ENCODE peak calls at places on chromosomes 6 and 20, in seven cellular contexts. One of them, this sample, is unnamed. For H3K4me1, the result is how much of the 10 kb centered on the place peaks cover.

GRCh38 chr6:12163744-12164507 is 126.2 kb upstream of the EDN1 start:
- DNase-seq in HCT116: no peak
- DNase-seq in neural progenitor cell: no peak
- DNase-seq in CD8-positive, alpha-beta T cell: no peak
- DNase-seq in A549: no peak
- DNase-seq in adrenal gland: no peak
- DNase-seq in cardiac muscle cell: no peak
- DNase-seq in this sample: no peak

GRCh38 chr6:97129111-97129510 is 153.9 kb downstream of the MMS22L start:
- DNase-seq in HCT116: no peak
- DNase-seq in neural progenitor cell: no peak
- DNase-seq in CD8-positive, alpha-beta T cell: no peak
- DNase-seq in A549: no peak
- DNase-seq in adrenal gland: no peak
- DNase-seq in cardiac muscle cell: peak
- DNase-seq in this sample: no peak

GRCh38 chr6:132907915-132908314 is 93.5 kb downstream of the RPS12 start:
- DNase-seq in HCT116: peak
- DNase-seq in neural progenitor cell: no peak
- DNase-seq in CD8-positive, alpha-beta T cell: no peak
- DNase-seq in A549: no peak
- DNase-seq in adrenal gland: no peak
- DNase-seq in cardiac muscle cell: peak
- DNase-seq in this sample: no peak

GRCh38 chr20:31693987-31694661 is 28.5 kb downstream of the BCL2L1 start:
- DNase-seq in HCT116: no peak
- DNase-seq in neural progenitor cell: peak
- DNase-seq in CD8-positive, alpha-beta T cell: no peak
- DNase-seq in A549: no peak
- DNase-seq in adrenal gland: no peak
- DNase-seq in cardiac muscle cell: no peak
- DNase-seq in this sample: no peak

GRCh38 chr20:45592574-45593189 is 13.6 kb upstream of the WFDC8 start:
- DNase-seq in HCT116: peak
- DNase-seq in neural progenitor cell: peak
- DNase-seq in CD8-positive, alpha-beta T cell: no peak
- DNase-seq in A549: peak
- DNase-seq in adrenal gland: no peak
- DNase-seq in cardiac muscle cell: peak
- DNase-seq in this sample: no peak

GRCh38 chr20:61126369-61127195 is 125.5 kb upstream of the CDH4 start:
- DNase-seq in HCT116: no peak
- DNase-seq in neural progenitor cell: no peak
- DNase-seq in CD8-positive, alpha-beta T cell: no peak
- DNase-seq in A549: no peak
- DNase-seq in adrenal gland: no peak
- DNase-seq in cardiac muscle cell: no peak
- DNase-seq in this sample: no peak

GRCh38 chr20:25507385-25508082 is 77.8 kb downstream of the NINL start:
- DNase-seq in HCT116: no peak
- DNase-seq in neural progenitor cell: no peak
- DNase-seq in CD8-positive, alpha-beta T cell: no peak
- DNase-seq in A549: no peak
- DNase-seq in adrenal gland: no peak
- DNase-seq in cardiac muscle cell: no peak
- DNase-seq in this sample: no peak

GRCh38 chr6:89146748-89147715 is 1.2 kb downstream of the PM20D2 start:
- DNase-seq in HCT116: peak
- DNase-seq in neural progenitor cell: peak
- DNase-seq in CD8-positive, alpha-beta T cell: no peak
- DNase-seq in A549: peak
- DNase-seq in adrenal gland: peak
- DNase-seq in cardiac muscle cell: peak
- DNase-seq in this sample: no peak

GRCh38 chr6:140980265-140980887 is 1152.3 kb upstream of the GJE1 start:
- DNase-seq in HCT116: no peak
- DNase-seq in neural progenitor cell: no peak
- DNase-seq in CD8-positive, alpha-beta T cell: no peak
- DNase-seq in A549: no peak
- DNase-seq in adrenal gland: no peak
- DNase-seq in cardiac muscle cell: peak
- DNase-seq in this sample: no peak

GRCh38 chr20:7147220-7147601 is 379.7 kb downstream of the BMP2 start:
- DNase-seq in HCT116: no peak
- DNase-seq in neural progenitor cell: peak
- DNase-seq in CD8-positive, alpha-beta T cell: no peak
- DNase-seq in A549: no peak
- DNase-seq in adrenal gland: no peak
- DNase-seq in cardiac muscle cell: no peak
- DNase-seq in this sample: no peak

GRCh38 chr6:25181923-25182322 is 97.3 kb upstream of the CARMIL1 start:
- DNase-seq in HCT116: no peak
- DNase-seq in neural progenitor cell: no peak
- DNase-seq in CD8-positive, alpha-beta T cell: no peak
- DNase-seq in A549: no peak
- DNase-seq in adrenal gland: peak
- DNase-seq in cardiac muscle cell: peak
- DNase-seq in this sample: no peak

GRCh38 chr6:29792123-29793035 is 35.2 kb upstream of the HLA-G start:
- DNase-seq in HCT116: no peak
- DNase-seq in neural progenitor cell: peak
- DNase-seq in CD8-positive, alpha-beta T cell: peak
- DNase-seq in A549: peak
- DNase-seq in adrenal gland: peak
- DNase-seq in cardiac muscle cell: peak
- DNase-seq in this sample: peak

GRCh38 chr6:109455502-109456282 is at the start of gene MICAL1:
- DNase-seq in HCT116: no peak
- DNase-seq in neural progenitor cell: peak
- DNase-seq in CD8-positive, alpha-beta T cell: peak
- DNase-seq in A549: peak
- DNase-seq in adrenal gland: peak
- DNase-seq in cardiac muscle cell: peak
- DNase-seq in this sample: peak

GRCh38 chr6:125812394-125813231 is 21.9 kb downstream of the NCOA7 start:
- DNase-seq in HCT116: no peak
- DNase-seq in neural progenitor cell: no peak
- DNase-seq in CD8-positive, alpha-beta T cell: no peak
- DNase-seq in A549: peak
- DNase-seq in adrenal gland: no peak
- DNase-seq in cardiac muscle cell: peak
- DNase-seq in this sample: no peak

GRCh38 chr20:25289886-25290597 is 42.2 kb downstream of the PYGB start:
- DNase-seq in HCT116: no peak
- DNase-seq in neural progenitor cell: no peak
- DNase-seq in CD8-positive, alpha-beta T cell: no peak
- DNase-seq in A549: no peak
- DNase-seq in adrenal gland: no peak
- DNase-seq in cardiac muscle cell: no peak
- DNase-seq in this sample: peak

GRCh38 chr6:117448011-117448410 is 22.3 kb upstream of the ROS1 start:
- DNase-seq in HCT116: no peak
- DNase-seq in neural progenitor cell: peak
- DNase-seq in CD8-positive, alpha-beta T cell: no peak
- DNase-seq in A549: no peak
- DNase-seq in adrenal gland: no peak
- DNase-seq in cardiac muscle cell: peak
- DNase-seq in this sample: no peak

DNA sequence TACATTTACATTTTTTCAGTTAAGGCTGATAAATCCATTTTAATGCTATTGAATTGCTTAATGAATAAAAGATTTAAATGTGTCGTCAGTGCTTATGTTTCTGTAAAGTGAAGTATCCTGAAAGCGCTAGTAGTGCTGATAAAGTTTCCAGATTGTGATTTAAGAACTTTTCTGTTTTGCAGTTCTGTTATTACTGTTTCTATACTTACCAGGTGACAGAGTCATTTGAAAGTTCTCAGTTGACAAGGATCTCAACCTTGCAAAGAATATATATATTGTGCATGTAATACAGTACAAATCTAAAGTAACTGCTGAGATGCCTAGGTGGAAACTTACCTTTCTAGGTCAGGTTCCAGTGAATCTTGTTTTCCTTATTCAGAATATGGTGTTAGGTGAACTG is 201.8 kb downstream of the ARID1B start:
- DNase-seq in HCT116: no peak
- DNase-seq in neural progenitor cell: no peak
- DNase-seq in CD8-positive, alpha-beta T cell: no peak
- DNase-seq in A549: no peak
- DNase-seq in adrenal gland: no peak
- DNase-seq in cardiac muscle cell: no peak
- DNase-seq in this sample: no peak
- H3K4me1 ChIP-seq in HCT116: under half
- H3K4me1 ChIP-seq in neural progenitor cell: under half
- H3K4me1 ChIP-seq in CD8-positive, alpha-beta T cell: half or more
- H3K4me1 ChIP-seq in A549: under half
- H3K4me1 ChIP-seq in adrenal gland: under half
- H3K4me1 ChIP-seq in cardiac muscle cell: under half
- H3K4me1 ChIP-seq in this sample: half or more

GRCh38 chr20:51886891-51887608 is 84.7 kb upstream of the SALL4 start:
- DNase-seq in HCT116: no peak
- DNase-seq in neural progenitor cell: no peak
- DNase-seq in CD8-positive, alpha-beta T cell: no peak
- DNase-seq in A549: no peak
- DNase-seq in adrenal gland: no peak
- DNase-seq in cardiac muscle cell: no peak
- DNase-seq in this sample: no peak

GRCh38 chr20:51888186-51888790 is 86.0 kb upstream of the SALL4 start:
- DNase-seq in HCT116: no peak
- DNase-seq in neural progenitor cell: peak
- DNase-seq in CD8-positive, alpha-beta T cell: no peak
- DNase-seq in A549: no peak
- DNase-seq in adrenal gland: no peak
- DNase-seq in cardiac muscle cell: no peak
- DNase-seq in this sample: no peak

GRCh38 chr20:51886341-51886740 is 84.0 kb upstream of the SALL4 start:
- DNase-seq in HCT116: no peak
- DNase-seq in neural progenitor cell: no peak
- DNase-seq in CD8-positive, alpha-beta T cell: no peak
- DNase-seq in A549: no peak
- DNase-seq in adrenal gland: no peak
- DNase-seq in cardiac muscle cell: no peak
- DNase-seq in this sample: no peak

GRCh38 chr20:51889466-51889865 is 87.1 kb upstream of the SALL4 start:
- DNase-seq in HCT116: no peak
- DNase-seq in neural progenitor cell: peak
- DNase-seq in CD8-positive, alpha-beta T cell: no peak
- DNase-seq in A549: no peak
- DNase-seq in adrenal gland: no peak
- DNase-seq in cardiac muscle cell: no peak
- DNase-seq in this sample: no peak

DNA sequence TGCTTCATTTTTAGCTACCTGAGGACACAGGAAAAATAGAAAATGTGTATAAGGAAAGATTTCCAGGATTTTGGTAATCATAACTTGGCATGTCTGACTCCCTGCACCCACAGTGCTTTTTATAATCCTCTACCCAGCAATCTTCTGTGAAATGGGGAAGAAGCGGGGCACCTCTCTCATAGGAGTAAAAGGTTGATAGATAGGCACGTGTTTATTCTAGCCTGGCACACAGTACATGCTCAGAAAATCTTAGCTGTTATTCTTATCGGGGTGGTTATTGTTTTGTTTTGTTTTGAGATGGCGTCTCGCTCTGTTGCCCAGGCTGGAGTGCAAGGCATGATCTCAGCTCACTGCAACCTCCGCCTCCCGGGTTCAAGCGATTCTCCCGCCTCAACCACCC is 87.7 kb upstream of the SALL4 start:
- DNase-seq in HCT116: no peak
- DNase-seq in neural progenitor cell: no peak
- DNase-seq in CD8-positive, alpha-beta T cell: no peak
- DNase-seq in A549: no peak
- DNase-seq in adrenal gland: no peak
- DNase-seq in cardiac muscle cell: no peak
- DNase-seq in this sample: no peak
- H3K4me3 ChIP-seq in HCT116: no peak
- H3K4me3 ChIP-seq in neural progenitor cell: no peak
- H3K4me3 ChIP-seq in CD8-positive, alpha-beta T cell: no peak
- H3K4me3 ChIP-seq in A549: no peak
- H3K4me3 ChIP-seq in adrenal gland: no peak
- H3K4me3 ChIP-seq in cardiac muscle cell: no peak
- H3K4me3 ChIP-seq in this sample: no peak

DNA sequence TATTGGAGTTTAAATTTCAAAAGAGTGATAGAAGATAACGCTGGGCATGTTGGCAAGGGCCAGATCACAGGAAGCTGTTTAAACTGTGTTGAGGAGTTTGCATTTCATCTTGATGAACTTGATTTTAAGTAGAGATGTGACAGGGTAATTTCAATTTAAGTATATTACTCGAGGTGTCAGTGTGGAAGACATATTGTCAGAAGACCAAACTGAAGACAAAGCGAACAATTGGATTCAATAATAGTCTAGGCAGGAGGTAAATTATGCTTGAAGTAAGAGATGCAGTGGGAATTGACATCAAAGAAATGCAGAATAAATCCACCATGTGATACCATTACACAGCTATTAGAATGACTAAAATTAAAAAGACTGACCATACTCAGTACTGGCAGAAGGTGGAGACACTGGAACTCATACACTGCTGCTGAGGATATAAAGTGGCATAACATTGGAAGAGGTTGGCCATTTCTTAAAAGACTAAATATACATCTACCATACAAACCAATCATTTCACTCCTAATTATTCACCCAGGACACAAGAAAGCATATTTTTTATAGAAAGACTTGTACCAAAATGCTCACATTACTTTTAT is 240.8 kb downstream of the ARHGAP18 start:
- DNase-seq in HCT116: no peak
- DNase-seq in neural progenitor cell: no peak
- DNase-seq in CD8-positive, alpha-beta T cell: no peak
- DNase-seq in A549: no peak
- DNase-seq in adrenal gland: no peak
- DNase-seq in cardiac muscle cell: no peak
- DNase-seq in this sample: no peak
- TF ChIP-seq CTCF in HCT116: peak
- TF ChIP-seq CTCF in neural progenitor cell: no peak
- TF ChIP-seq CTCF in CD8-positive, alpha-beta T cell: no peak
- TF ChIP-seq CTCF in A549: no peak
- TF ChIP-seq CTCF in adrenal gland: no peak
- TF ChIP-seq CTCF in cardiac muscle cell: no peak
- TF ChIP-seq CTCF in this sample: no peak

DNA sequence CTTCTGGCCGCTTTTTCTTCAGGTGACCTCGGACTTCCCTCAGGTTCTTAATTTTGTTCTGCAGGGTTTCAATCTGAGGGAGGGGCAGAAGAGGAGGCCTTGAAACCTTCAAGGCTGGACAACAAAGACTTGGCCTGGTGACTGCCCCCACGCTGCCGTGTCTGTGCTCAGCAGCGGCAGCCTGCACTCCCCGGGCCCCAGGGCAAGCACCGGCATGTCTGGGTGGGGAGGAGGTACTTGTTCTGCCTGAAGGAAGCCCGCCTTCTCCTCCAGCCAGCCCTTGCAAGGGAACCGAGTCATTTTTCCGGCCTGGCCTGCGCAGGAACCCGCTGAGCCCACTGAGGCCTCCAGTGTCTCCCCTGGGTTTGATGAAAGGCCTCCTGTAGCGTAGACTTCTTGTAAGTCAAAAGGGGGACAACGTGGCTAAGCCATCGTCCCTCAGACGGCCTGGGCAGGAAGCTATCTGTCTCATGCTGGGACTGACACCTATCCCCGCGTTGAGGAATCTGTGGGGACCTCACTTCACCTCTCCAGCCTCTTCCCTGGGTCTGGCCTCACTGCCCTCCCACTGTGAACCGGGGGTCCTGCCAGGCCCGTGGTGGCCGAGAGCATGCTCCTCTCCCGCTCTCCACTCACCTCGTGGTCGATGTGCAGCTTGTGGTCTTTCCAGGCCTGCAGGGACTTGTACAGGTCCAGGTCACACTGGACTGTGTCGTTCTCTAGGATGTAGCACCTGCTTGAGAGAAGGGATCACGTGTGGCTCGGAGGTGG is 119.9 kb downstream of the SULF2 start:
- DNase-seq in HCT116: no peak
- DNase-seq in neural progenitor cell: no peak
- DNase-seq in CD8-positive, alpha-beta T cell: no peak
- DNase-seq in A549: no peak
- DNase-seq in adrenal gland: no peak
- DNase-seq in cardiac muscle cell: no peak
- DNase-seq in this sample: no peak
- H3K4me1 ChIP-seq in HCT116: under half
- H3K4me1 ChIP-seq in neural progenitor cell: under half
- H3K4me1 ChIP-seq in CD8-positive, alpha-beta T cell: under half
- H3K4me1 ChIP-seq in A549: under half
- H3K4me1 ChIP-seq in adrenal gland: under half
- H3K4me1 ChIP-seq in cardiac muscle cell: under half
- H3K4me1 ChIP-seq in this sample: under half